ENCODE peak calls at places on chromosome 12, in eight cellular contexts. V is lower lobe of right lung, G is AG09309, M is psoas muscle, J is endothelial cell, U is lower leg skin, T is astrocyte of the cerebellum, P is GM10248. B is an unnamed sample.

GRCh38 chr12:43113153-43113552 is 438.9 kb downstream of the ADAMTS20 start:
- DNase-seq in V (no peak), G (peak), M (no peak), J (no peak), U (no peak), T (no peak), P (no peak), B (no peak)

GRCh38 chr12:79233341-79233761 is 368.8 kb downstream of the SYT1 start:
- DNase-seq in V (no peak), G (no peak), M (no peak), J (no peak), U (no peak), T (no peak), P (peak), B (no peak)

GRCh38 chr12:73514672-73515071 is 1023.0 kb upstream of the ATXN7L3B start:
- DNase-seq in V (no peak), G (no peak), M (no peak), J (no peak), U (no peak), T (no peak), P (no peak), B (no peak)

GRCh38 chr12:108297895-108298760 is 41.0 kb downstream of the CMKLR1 start:
- DNase-seq in V (no peak), G (no peak), M (no peak), J (no peak), U (peak), T (no peak), P (peak), B (no peak)

GRCh38 chr12:2396448-2396871 is 343.7 kb downstream of the CACNA1C start:
- DNase-seq in V (peak), G (no peak), M (peak), J (no peak), U (no peak), T (peak), P (no peak), B (no peak)

GRCh38 chr12:50985322-50985721 is 33.0 kb downstream of the HIGD1C start:
- DNase-seq in V (no peak), G (peak), M (no peak), J (no peak), U (no peak), T (no peak), P (no peak), B (no peak)

GRCh38 chr12:12720052-12720451 is 2.9 kb downstream of the CDKN1B start:
- DNase-seq in V (no peak), G (no peak), M (no peak), J (no peak), U (no peak), T (no peak), P (no peak), B (no peak)

GRCh38 chr12:120229071-120229582 is 28.2 kb upstream of the RPLP0 start:
- DNase-seq in V (no peak), G (no peak), M (no peak), J (no peak), U (no peak), T (no peak), P (no peak), B (no peak)

GRCh38 chr12:3253682-3254275 is 176.6 kb downstream of the TSPAN9 start:
- DNase-seq in V (no peak), G (no peak), M (no peak), J (no peak), U (no peak), T (no peak), P (no peak), B (no peak)

GRCh38 chr12:27525373-27525772 is 1.4 kb downstream of the PPFIBP1 start:
- DNase-seq in V (no peak), G (no peak), M (no peak), J (peak), U (no peak), T (no peak), P (no peak), B (no peak)

GRCh38 chr12:104658085-104658484 is 201.3 kb downstream of the CHST11 start:
- DNase-seq in V (no peak), G (no peak), M (no peak), J (no peak), U (no peak), T (no peak), P (no peak), B (no peak)
- TF ChIP-seq CTCF in V (no peak), G (no peak), M (no peak), J (no peak), U (no peak), T (no peak), P (no peak), B (no peak)

GRCh38 chr12:125773033-125773432 is 707.8 kb downstream of the AACS start:
- DNase-seq in V (no peak), G (no peak), M (no peak), J (no peak), U (no peak), T (no peak), P (peak), B (no peak)
- TF ChIP-seq CTCF in V (peak), G (no peak), M (no peak), J (peak), U (no peak), T (no peak), P (peak), B (peak)

GRCh38 chr12:105378821-105379400 is 48.4 kb downstream of the C12orf75 start:
- DNase-seq in V (no peak), G (no peak), M (no peak), J (peak), U (no peak), T (no peak), P (no peak), B (no peak)
- TF ChIP-seq CTCF in V (no peak), G (peak), M (peak), J (peak), U (no peak), T (peak), P (peak), B (no peak)

GRCh38 chr12:131093971-131094830 is 140.5 kb downstream of the ADGRD1 start:
- DNase-seq in V (peak), G (no peak), M (no peak), J (no peak), U (peak), T (no peak), P (no peak), B (peak)

GRCh38 chr12:131091976-131092691 is 138.4 kb downstream of the ADGRD1 start:
- DNase-seq in V (peak), G (no peak), M (no peak), J (no peak), U (peak), T (no peak), P (no peak), B (peak)

GRCh38 chr12:131091413-131091975 is 137.8 kb downstream of the ADGRD1 start:
- DNase-seq in V (peak), G (no peak), M (no peak), J (no peak), U (peak), T (no peak), P (peak), B (peak)

GRCh38 chr12:131094831-131095805 is 141.4 kb downstream of the ADGRD1 start:
- DNase-seq in V (peak), G (no peak), M (no peak), J (no peak), U (peak), T (no peak), P (no peak), B (peak)

DNA sequence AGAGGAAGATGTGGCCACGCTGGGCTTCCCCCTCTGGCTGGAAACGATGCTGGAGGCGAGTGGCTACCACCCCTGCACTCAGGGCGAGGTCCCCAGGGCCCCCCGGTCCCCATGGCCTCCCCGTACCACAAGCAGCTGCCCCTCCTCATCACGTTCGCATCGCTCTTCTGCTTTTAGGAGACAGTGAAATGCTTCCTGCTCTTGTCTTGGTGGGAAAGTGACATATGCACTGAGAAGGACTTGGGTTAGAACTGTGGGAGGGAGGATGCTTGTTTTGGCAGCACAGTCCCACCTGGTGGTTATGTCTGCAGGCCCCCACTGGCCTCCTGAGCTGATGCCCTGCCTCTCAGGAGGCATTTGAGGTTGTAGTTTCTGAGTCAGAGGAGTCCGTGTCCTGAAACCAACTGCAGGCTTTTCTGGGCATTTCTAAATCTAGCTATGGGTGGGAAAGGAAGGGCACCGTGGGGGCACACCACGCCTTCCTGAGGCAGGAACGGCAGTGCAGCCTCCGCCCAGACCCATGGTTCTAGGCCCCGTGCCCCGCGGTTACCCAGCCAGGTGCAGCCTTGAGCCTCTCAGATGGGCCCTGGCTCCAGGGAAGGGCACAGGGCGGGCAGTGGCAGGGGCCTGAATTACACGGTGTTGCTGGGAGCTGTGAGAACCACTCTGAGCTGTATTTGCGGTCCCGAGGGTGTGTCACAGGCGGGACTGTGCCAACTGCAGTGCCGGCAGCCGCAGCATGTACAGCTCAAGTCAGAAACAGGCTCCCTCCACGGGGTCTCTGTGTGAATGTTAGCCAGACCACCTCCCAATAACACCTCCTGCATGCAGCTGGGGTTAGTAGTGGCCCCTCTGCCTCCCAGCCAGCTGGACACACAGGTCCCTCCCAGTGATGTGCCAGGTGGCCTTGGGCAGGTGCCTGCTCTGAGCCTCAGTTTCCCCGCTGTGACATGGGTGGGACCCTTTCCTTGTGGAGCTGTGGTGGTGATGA is 139.5 kb downstream of the ADGRD1 start:
- DNase-seq in V (peak), G (no peak), M (peak), J (no peak), U (peak), T (peak), P (peak), B (peak)
- TF ChIP-seq CTCF in V (no peak), G (no peak), M (no peak), J (no peak), U (no peak), T (no peak), P (peak), B (no peak)

DNA sequence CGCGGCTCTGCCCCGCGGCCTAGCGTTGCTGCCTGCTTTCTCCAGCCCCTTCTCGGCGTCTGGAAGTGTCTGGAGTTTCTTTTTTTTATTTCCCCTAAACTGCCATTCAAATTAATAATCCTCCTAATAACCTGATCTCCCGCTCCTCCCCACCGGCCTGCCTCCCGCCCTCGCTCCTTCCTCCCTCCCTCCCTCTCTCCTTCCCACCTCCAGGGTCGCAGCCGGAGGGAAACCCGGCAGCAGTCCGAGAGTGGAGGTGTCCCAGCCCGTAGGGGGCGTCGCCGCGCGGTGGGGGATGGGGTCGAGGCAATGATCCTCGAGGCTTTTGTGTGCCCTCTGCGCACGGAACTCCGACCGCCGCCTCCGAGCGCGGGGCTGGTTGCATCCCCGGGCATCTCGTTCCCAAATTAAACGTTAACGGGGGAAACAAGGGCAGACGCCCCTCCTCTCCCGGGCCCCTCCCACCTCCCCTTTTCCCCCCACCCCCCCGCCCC is 1.1 kb upstream of the SOCS2 start:
- DNase-seq in V (peak), G (no peak), M (peak), J (peak), U (peak), T (no peak), P (peak), B (no peak)
- TF ChIP-seq CTCF in V (no peak), G (peak), M (no peak), J (no peak), U (no peak), T (peak), P (peak), B (no peak)

GRCh38 chr12:6925543-6926279 is 2.0 kb upstream of the ATN1 start:
- DNase-seq in V (peak), G (peak), M (peak), J (peak), U (peak), T (no peak), P (no peak), B (no peak)
- TF ChIP-seq CTCF in V (no peak), G (no peak), M (no peak), J (no peak), U (no peak), T (no peak), P (no peak), B (no peak)

DNA sequence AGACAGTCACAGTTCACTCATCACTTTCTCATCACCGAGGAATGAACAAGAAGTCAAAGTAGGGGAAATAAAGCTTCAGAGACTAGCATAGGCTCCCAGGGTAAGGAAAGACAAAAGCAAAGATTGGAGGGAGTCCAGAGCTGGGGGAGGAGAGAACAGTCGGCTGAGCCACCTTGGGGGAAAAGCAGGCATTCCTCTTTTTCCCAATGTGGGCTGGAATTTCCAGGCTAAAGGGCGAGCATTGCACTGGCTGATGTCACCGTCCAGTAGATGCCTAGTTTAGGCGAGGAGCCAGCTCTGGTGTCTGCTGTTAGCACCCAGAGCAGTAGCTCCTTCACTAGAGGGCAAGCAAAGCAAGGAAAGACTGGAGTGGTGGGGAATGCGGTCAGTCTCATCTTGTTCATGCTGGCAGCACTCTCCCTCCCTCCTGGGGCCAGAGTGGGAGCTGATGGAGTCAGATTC is 8.5 kb upstream of the KRT75 start:
- DNase-seq in V (no peak), G (peak), M (no peak), J (no peak), U (peak), T (peak), P (no peak), B (no peak)
- TF ChIP-seq CTCF in V (no peak), G (peak), M (no peak), J (no peak), U (no peak), T (peak), P (no peak), B (no peak)

B was measured in CD14-positive monocyte.